ENCODE peak calls at places on chromosomes 11 and 22, in five cellular contexts. O is ovary; L is activated CD4-positive, alpha-beta T cell treated with anti-CD3 and anti-CD28 coated beads, Interleukin-2, amount 50 U/mL, for 24 hours; M is germinal center; G is EL. D is an unnamed sample.
A peak's percentile ranks its signal among the peaks of the same experiment; 100 is the strongest.

GRCh38 chr11:73334244-73335203 is 26.4 kb downstream of the ARHGEF17 start:
- DNase-seq in O (peak; percentile 92), L (no peak), M (no peak), G (peak; percentile 95), D (no peak)

GRCh38 chr11:83004855-83005556 is 66.7 kb downstream of the RAB30 start:
- DNase-seq in O (no peak), L (no peak), M (no peak), G (no peak), D (no peak)

GRCh38 chr11:129910360-129910759 is 15.0 kb upstream of the NFRKB start:
- DNase-seq in O (no peak), L (no peak), M (no peak), G (no peak), D (no peak)

GRCh38 chr22:33529424-33530113 is 390.7 kb downstream of the LARGE1 start:
- DNase-seq in O (no peak), L (no peak), M (no peak), G (no peak), D (no peak)

GRCh38 chr11:66007201-66007634 is 4.6 kb upstream of the CST6 start:
- DNase-seq in O (no peak), L (no peak), M (no peak), G (no peak), D (no peak)

GRCh38 chr11:130131957-130132850 is 27.4 kb upstream of the ST14 start:
- DNase-seq in O (no peak), L (no peak), M (peak; percentile 81), G (peak; percentile 62), D (peak; percentile 48)

GRCh38 chr22:23253475-23254055 is 73.3 kb downstream of the BCR start:
- DNase-seq in O (no peak), L (no peak), M (no peak), G (no peak), D (no peak)

GRCh38 chr11:76835928-76836612 is 24.6 kb upstream of the ACER3 start:
- DNase-seq in O (no peak), L (no peak), M (no peak), G (peak; percentile 62), D (no peak)

GRCh38 chr11:87263979-87264378 is 226.2 kb downstream of the TMEM135 start:
- DNase-seq in O (no peak), L (no peak), M (no peak), G (peak; percentile 36), D (no peak)